ENCODE peak calls at places on chromosomes 11 and 22, in ten cellular contexts. Q is HFF-Myc, B is colonic mucosa, Y is lower lobe of right lung, I is IMR-90, Z is body of pancreas, N is endothelial cell, K is tibial artery, V is mammary epithelial cell, C is ovary. W is an unnamed sample.

GRCh38 chr11:102596578-102596977 is 28.6 kb downstream of the MMP20 start:
- DNase-seq in Q (no peak), B (no peak), Y (no peak), I (no peak), Z (no peak), N (no peak), K (no peak), V (no peak), C (no peak), W (no peak)

GRCh38 chr11:114197799-114198500 is 98.2 kb upstream of the NNMT start:
- DNase-seq in Q (peak; percentile 31), B (no peak), Y (peak; percentile 83), I (peak; percentile 71), Z (peak; percentile 88), N (no peak), K (peak; percentile 90), V (peak; percentile 14), C (peak; percentile 69), W (no peak)

GRCh38 chr11:15006139-15006759 is 34.1 kb upstream of the CALCA start:
- DNase-seq in Q (peak; percentile 37), B (no peak), Y (no peak), I (peak; percentile 46), Z (no peak), N (no peak), K (no peak), V (peak; percentile 26), C (no peak), W (peak; percentile 9)

GRCh38 chr11:35420371-35420770 is 1.0 kb upstream of the SLC1A2 start:
- DNase-seq in Q (no peak), B (no peak), Y (peak; percentile 55), I (no peak), Z (no peak), N (no peak), K (no peak), V (no peak), C (no peak), W (no peak)

GRCh38 chr11:99686838-99687237 is 666.1 kb downstream of the CNTN5 start:
- DNase-seq in Q (no peak), B (no peak), Y (no peak), I (no peak), Z (no peak), N (no peak), K (no peak), V (no peak), C (no peak), W (no peak)

GRCh38 chr11:132579686-132580085 is 952.6 kb downstream of the OPCML start:
- DNase-seq in Q (no peak), B (no peak), Y (no peak), I (no peak), Z (no peak), N (no peak), K (no peak), V (no peak), C (no peak), W (no peak)

GRCh38 chr11:12706531-12707499 is 32.6 kb downstream of the TEAD1 start:
- DNase-seq in Q (no peak), B (peak; percentile 67), Y (no peak), I (no peak), Z (no peak), N (no peak), K (no peak), V (no peak), C (peak; percentile 29), W (no peak)

GRCh38 chr11:33242575-33242974 is 14.6 kb upstream of the HIPK3 start:
- DNase-seq in Q (no peak), B (no peak), Y (no peak), I (no peak), Z (no peak), N (no peak), K (no peak), V (no peak), C (no peak), W (no peak)

GRCh38 chr22:48256041-48256739 is 1493.7 kb downstream of the TBC1D22A start:
- DNase-seq in Q (no peak), B (no peak), Y (no peak), I (no peak), Z (no peak), N (no peak), K (peak; percentile 43), V (no peak), C (no peak), W (no peak)

GRCh38 chr22:39463277-39463676 is 6.5 kb downstream of the MGAT3 start:
- DNase-seq in Q (no peak), B (no peak), Y (no peak), I (no peak), Z (no peak), N (no peak), K (no peak), V (no peak), C (no peak), W (no peak)

GRCh38 chr22:39466228-39467006 is 9.6 kb downstream of the MGAT3 start:
- DNase-seq in Q (no peak), B (no peak), Y (no peak), I (no peak), Z (no peak), N (no peak), K (no peak), V (no peak), C (no peak), W (no peak)

GRCh38 chr22:39459681-39460080 is 2.9 kb downstream of the MGAT3 start:
- DNase-seq in Q (no peak), B (no peak), Y (no peak), I (no peak), Z (no peak), N (no peak), K (no peak), V (no peak), C (no peak), W (no peak)

GRCh38 chr22:39463931-39464390 is 7.1 kb downstream of the MGAT3 start:
- DNase-seq in Q (no peak), B (no peak), Y (peak; percentile 92), I (no peak), Z (no peak), N (no peak), K (no peak), V (no peak), C (no peak), W (no peak)

GRCh38 chr22:39462443-39463147 is 5.8 kb downstream of the MGAT3 start:
- DNase-seq in Q (no peak), B (no peak), Y (no peak), I (no peak), Z (no peak), N (no peak), K (no peak), V (no peak), C (no peak), W (no peak)
- TF ChIP-seq CTCF in Q (no peak), B (no peak), Y (peak; percentile 28), I (no peak), Z (no peak), N (no peak), K (no peak), V (no peak), C (no peak), W (no peak)

DNA sequence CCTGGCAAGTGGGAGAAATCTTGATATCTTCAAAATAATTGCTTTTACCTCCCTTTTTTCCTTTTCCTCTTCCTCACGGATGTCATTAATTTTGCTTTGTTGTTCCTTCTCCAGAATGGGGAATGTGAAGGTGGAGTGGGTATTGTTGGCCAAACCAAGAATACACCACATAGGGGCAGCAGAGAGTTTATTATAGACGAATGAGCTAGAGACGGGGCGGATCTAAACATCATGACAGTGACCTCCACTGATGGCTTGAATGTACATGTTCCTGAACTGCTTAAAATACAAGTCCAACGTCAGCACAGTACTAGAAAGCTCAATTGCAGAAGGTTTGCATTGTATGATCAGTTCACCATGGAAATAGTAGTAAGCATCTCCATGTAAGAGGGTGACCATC is 122.3 kb upstream of the SNX19 start:
- DNase-seq in Q (peak; percentile 10), B (no peak), Y (no peak), I (no peak), Z (no peak), N (peak; percentile 34), K (no peak), V (peak; percentile 32), C (no peak), W (no peak)
- TF ChIP-seq CTCF in Q (peak; percentile 27), B (no peak), Y (no peak), I (peak; percentile 25), Z (no peak), N (peak; percentile 36), K (no peak), V (peak; percentile 35), C (no peak), W (no peak)

GRCh38 chr11:2961080-2961479 is 31.0 kb downstream of the NAP1L4 start:
- DNase-seq in Q (no peak), B (no peak), Y (no peak), I (no peak), Z (no peak), N (no peak), K (no peak), V (no peak), C (no peak), W (no peak)

GRCh38 chr11:2951235-2952110 is 22.3 kb upstream of the PHLDA2 start:
- DNase-seq in Q (no peak), B (no peak), Y (no peak), I (peak; percentile 69), Z (no peak), N (no peak), K (no peak), V (peak; percentile 51), C (no peak), W (no peak)

GRCh38 chr11:2954263-2954662 is 25.0 kb upstream of the PHLDA2 start:
- DNase-seq in Q (no peak), B (no peak), Y (no peak), I (peak; percentile 18), Z (no peak), N (no peak), K (no peak), V (no peak), C (no peak), W (no peak)

GRCh38 chr11:2950825-2951224 is 21.6 kb upstream of the PHLDA2 start:
- DNase-seq in Q (no peak), B (no peak), Y (no peak), I (peak; percentile 28), Z (no peak), N (no peak), K (no peak), V (no peak), C (no peak), W (no peak)

DNA sequence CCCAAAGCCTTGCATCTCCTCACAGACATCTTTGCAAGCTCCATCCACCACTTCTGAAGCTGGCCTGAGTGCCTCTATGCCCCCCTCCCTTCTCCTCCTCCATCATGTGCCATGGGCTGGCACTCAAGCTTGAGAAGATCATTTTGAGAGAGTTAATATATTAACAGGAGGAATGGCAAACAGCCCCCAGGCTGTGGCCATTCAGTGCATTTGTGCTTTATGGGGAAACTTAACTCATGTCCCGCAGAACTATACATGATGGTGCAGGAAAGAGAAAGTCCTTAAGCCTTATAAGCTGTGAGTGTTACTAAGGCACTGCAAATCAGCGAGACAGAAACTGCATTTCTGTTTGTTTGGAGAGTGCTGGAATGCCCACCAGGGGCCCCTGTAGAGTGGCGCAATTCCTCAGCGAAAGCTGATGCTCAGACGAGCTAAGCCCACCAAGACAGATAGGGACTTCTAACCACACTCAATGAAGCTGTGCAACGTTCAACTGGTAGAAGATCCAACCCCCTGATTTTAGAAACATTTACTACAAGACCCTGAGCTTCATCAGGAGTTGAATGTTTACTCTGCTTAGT is 26.8 kb upstream of the PHLDA2 start:
- DNase-seq in Q (no peak), B (no peak), Y (no peak), I (peak; percentile 18), Z (no peak), N (no peak), K (no peak), V (no peak), C (no peak), W (no peak)
- TF ChIP-seq CTCF in Q (peak; percentile 8), B (no peak), Y (no peak), I (no peak), Z (no peak), N (no peak), K (no peak), V (no peak), C (no peak), W (no peak)

GRCh38 chr11:68950268-68950667 is 30.5 kb downstream of the MRGPRD start:
- DNase-seq in Q (peak; percentile 16), B (no peak), Y (no peak), I (no peak), Z (no peak), N (peak; percentile 31), K (no peak), V (no peak), C (no peak), W (no peak)
- TF ChIP-seq CTCF in Q (peak; percentile 46), B (no peak), Y (no peak), I (peak; percentile 26), Z (no peak), N (peak; percentile 50), K (no peak), V (peak; percentile 48), C (no peak), W (no peak)

W was measured in activated CD8-positive, alpha-beta T cell treated with anti-CD3 and anti-CD28 coated beads for 36 hours.